ENCODE peak calls at places on chromosome 7, in four cellular contexts. O is islet precursor cell, Y is G401, R is pancreas. W is an unnamed sample.

GRCh38 chr7:70654146-70654545 is 477.8 kb upstream of the GALNT17 start:
- DNase-seq in O (no peak), R (no peak), Y (no peak), W (no peak)

GRCh38 chr7:52501696-52502095 is 533.7 kb upstream of the POM121L12 start:
- DNase-seq in Y (no peak), R (no peak), O (no peak), W (no peak)

GRCh38 chr7:69430502-69431145 is 167.7 kb upstream of the AUTS2 start:
- DNase-seq in O (no peak), Y (peak), R (no peak), W (no peak)

GRCh38 chr7:94088560-94088959 is 84.4 kb upstream of the BET1 start:
- DNase-seq in R (no peak), Y (no peak), O (no peak), W (no peak)

GRCh38 chr7:135690566-135690965 is 28.3 kb downstream of the STMP1 start:
- DNase-seq in Y (no peak), O (no peak), R (no peak), W (no peak)

GRCh38 chr7:155058861-155059355 is 11.2 kb upstream of the HTR5A start:
- DNase-seq in R (no peak), O (no peak), Y (peak), W (no peak)

GRCh38 chr7:132489776-132490237 is 86.5 kb downstream of the PLXNA4 start:
- DNase-seq in Y (no peak), O (no peak), R (no peak), W (no peak)

GRCh38 chr7:29278362-29279070 is 83.9 kb downstream of the CHN2 start:
- DNase-seq in O (no peak), R (no peak), Y (no peak), W (no peak)

GRCh38 chr7:11716185-11716584 is 115.8 kb downstream of the THSD7A start:
- DNase-seq in O (no peak), R (peak), Y (no peak), W (peak)

GRCh38 chr7:28842769-28843295 is 115.3 kb downstream of the TRIL start:
- DNase-seq in Y (no peak), R (no peak), O (no peak), W (no peak)

GRCh38 chr7:91247497-91247896 is 16.7 kb upstream of the FZD1 start:
- DNase-seq in O (no peak), Y (no peak), R (no peak), W (no peak)

GRCh38 chr7:44587843-44588711 is 6.0 kb upstream of the TMED4 start:
- DNase-seq in Y (peak), O (no peak), R (no peak), W (peak)

GRCh38 chr7:73314271-73314670 is 5.6 kb upstream of the NSUN5 start:
- DNase-seq in Y (peak), R (no peak), O (no peak), W (no peak)

GRCh38 chr7:93719546-93719945 is 145.0 kb upstream of the CALCR start:
- DNase-seq in O (peak), Y (no peak), R (no peak), W (no peak)

GRCh38 chr7:151271699-151272355 is 23.3 kb upstream of the SMARCD3 start:
- DNase-seq in O (no peak), Y (peak), R (no peak), W (peak)

GRCh38 chr7:80851896-80852476 is 66.9 kb downstream of the SEMA3C start:
- DNase-seq in Y (no peak), O (no peak), R (no peak), W (no peak)

GRCh38 chr7:70795948-70796347 is 336.0 kb upstream of the GALNT17 start:
- DNase-seq in O (peak), R (no peak), Y (no peak), W (no peak)

W was measured in left colon.